ENCODE peak calls at places on chromosomes 3 and 15, in four cellular contexts. B is foreskin fibroblast, X is IMR-90, M is HL-60. V is an unnamed sample.

GRCh38 chr3:53114011-53114400 is 16.2 kb downstream of the RFT1 start:
- DNase-seq in B (peak), X (peak), M (peak), V (peak)

GRCh38 chr3:30289324-30289723 is 317.1 kb upstream of the TGFBR2 start:
- DNase-seq in B (no peak), X (no peak), M (peak), V (no peak)

GRCh38 chr3:192219926-192220325 is 507.4 kb downstream of the FGF12 start:
- DNase-seq in B (no peak), X (no peak), M (no peak), V (no peak)

GRCh38 chr3:20041197-20041780 is 1.0 kb downstream of the KAT2B start:
- DNase-seq in B (peak), X (peak), M (no peak), V (no peak)

GRCh38 chr3:174541708-174542107 is 317.4 kb upstream of the NAALADL2 start:
- DNase-seq in B (no peak), X (peak), M (no peak), V (no peak)

GRCh38 chr3:188170461-188171459 is 16.8 kb downstream of the LPP start:
- DNase-seq in B (no peak), X (no peak), M (no peak), V (no peak)

GRCh38 chr3:158103956-158104338 is 2.3 kb downstream of the SHOX2 start:
- DNase-seq in B (no peak), X (no peak), M (no peak), V (no peak)

GRCh38 chr3:158127250-158128219 is 17.6 kb downstream of the RSRC1 start:
- DNase-seq in B (no peak), X (peak), M (no peak), V (no peak)

GRCh38 chr3:56987238-56987932 is 73.1 kb upstream of the SPATA12 start:
- DNase-seq in B (no peak), X (no peak), M (no peak), V (no peak)

GRCh38 chr3:139909836-139910235 is 25.1 kb upstream of the CLSTN2 start:
- DNase-seq in B (no peak), X (no peak), M (no peak), V (no peak)

GRCh38 chr3:189839576-189839975 is 208.4 kb downstream of the TP63 start:
- DNase-seq in B (peak), X (peak), M (peak), V (peak)

GRCh38 chr15:29383367-29383766 is 113.7 kb upstream of the NSMCE3 start:
- DNase-seq in B (no peak), X (no peak), M (no peak), V (no peak)

GRCh38 chr3:51975857-51976549 is 1.1 kb downstream of the ABHD14A start:
- DNase-seq in B (peak), X (peak), M (no peak), V (peak)

GRCh38 chr3:147030274-147030673 is 376.1 kb downstream of the ZIC4 start:
- DNase-seq in B (no peak), X (no peak), M (no peak), V (no peak)

GRCh38 chr3:13093687-13094086 is 20.5 kb upstream of the IQSEC1 start:
- DNase-seq in B (no peak), X (peak), M (no peak), V (no peak)

GRCh38 chr15:34514251-34514760 is 69.1 kb downstream of the GOLGA8B start:
- DNase-seq in B (peak), X (no peak), M (peak), V (no peak)

GRCh38 chr15:26628071-26628470 is 144.8 kb downstream of the GABRB3 start:
- DNase-seq in B (no peak), X (no peak), M (no peak), V (no peak)

GRCh38 chr3:69716119-69716518 is 23.1 kb upstream of the MITF start:
- DNase-seq in B (no peak), X (no peak), M (no peak), V (no peak)

GRCh38 chr15:58771621-58772235 is 626 bp downstream of the MINDY2 start:
- DNase-seq in B (no peak), X (no peak), M (peak), V (no peak)

GRCh38 chr15:81442454-81442853 is 68.4 kb upstream of the TMC3 start:
- DNase-seq in B (no peak), X (no peak), M (no peak), V (no peak)

GRCh38 chr3:110810356-110810755 is 261.3 kb upstream of the NECTIN3 start:
- DNase-seq in B (peak), X (peak), M (no peak), V (no peak)

GRCh38 chr15:59616390-59616789 is 4.8 kb downstream of the GCNT3 start:
- DNase-seq in B (no peak), X (no peak), M (no peak), V (no peak)

GRCh38 chr3:73433681-73434080 is 191.1 kb downstream of the PDZRN3 start:
- DNase-seq in B (no peak), X (peak), M (no peak), V (no peak)

GRCh38 chr15:78111788-78112187 is 19.4 kb downstream of the SH2D7 start:
- DNase-seq in B (no peak), X (no peak), M (no peak), V (no peak)

GRCh38 chr3:192913540-192913939 is 4.1 kb downstream of the MB21D2 start:
- DNase-seq in B (no peak), X (no peak), M (no peak), V (no peak)

GRCh38 chr3:196990654-196991053 is 22.0 kb upstream of the PIGZ start:
- DNase-seq in B (no peak), X (no peak), M (no peak), V (no peak)

GRCh38 chr3:54433846-54434245 is 311.5 kb downstream of the CACNA2D3 start:
- DNase-seq in B (no peak), X (no peak), M (no peak), V (no peak)

GRCh38 chr3:186277268-186277909 is 84.6 kb downstream of the DGKG start:
- DNase-seq in B (peak), X (peak), M (no peak), V (no peak)

GRCh38 chr15:73965094-73965729 is 26.9 kb downstream of the STOML1 start:
- DNase-seq in B (no peak), X (no peak), M (no peak), V (no peak)

GRCh38 chr3:195077611-195078540 is 193.1 kb downstream of the XXYLT1 start:
- DNase-seq in B (no peak), X (no peak), M (no peak), V (no peak)

DNA sequence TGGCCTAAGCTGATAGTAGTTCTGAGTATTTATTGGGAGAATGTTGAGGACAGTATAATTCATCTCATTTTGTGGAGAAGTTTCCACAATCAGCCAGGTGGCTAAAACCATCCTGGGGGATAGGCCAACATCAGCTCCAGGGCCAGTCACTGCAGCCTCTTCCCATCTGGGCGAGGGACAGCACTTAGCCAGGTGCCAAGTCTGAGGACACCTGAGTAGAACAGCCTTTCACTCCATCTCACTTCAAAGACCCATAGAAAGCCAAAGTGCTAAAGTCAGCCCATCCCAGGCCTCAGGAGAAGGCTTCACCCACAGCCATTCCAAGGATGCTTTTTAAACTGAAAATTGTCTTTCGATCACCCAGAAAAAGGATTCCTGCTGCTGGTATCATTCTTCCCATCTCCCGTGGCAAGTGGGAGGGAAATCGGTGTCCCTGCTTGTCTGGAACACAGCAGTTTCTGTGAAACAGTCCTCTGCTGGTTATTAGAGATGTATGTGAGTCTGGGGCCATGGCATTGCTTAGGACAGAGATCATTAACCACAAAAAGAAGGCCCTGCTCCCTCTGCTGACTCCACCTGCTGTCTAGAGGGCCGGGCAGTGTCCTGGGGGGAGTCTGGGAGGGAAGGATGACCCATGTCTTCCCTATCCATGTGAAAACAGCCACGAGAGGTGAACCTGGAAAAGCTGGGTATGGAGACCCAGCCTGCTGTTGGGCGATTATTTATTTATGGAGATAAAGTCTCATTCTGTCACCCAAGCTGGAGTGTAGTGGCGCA is 9.6 kb downstream of the CALML4 start:
- DNase-seq in B (no peak), X (no peak), M (no peak), V (no peak)
- H3K4me3 ChIP-seq in B (no peak), X (no peak), M (no peak), V (no peak)

GRCh38 chr15:101669744-101670143 is 17.6 kb upstream of the TM2D3 start:
- DNase-seq in B (peak), X (no peak), M (no peak), V (no peak)

GRCh38 chr15:101675796-101676582 is 23.8 kb upstream of the TM2D3 start:
- DNase-seq in B (peak), X (peak), M (no peak), V (peak)

GRCh38 chr15:101675015-101675414 is 22.8 kb upstream of the TM2D3 start:
- DNase-seq in B (peak), X (peak), M (no peak), V (peak)

GRCh38 chr15:101676965-101677364 is 24.8 kb upstream of the TM2D3 start:
- DNase-seq in B (peak), X (peak), M (no peak), V (peak)

GRCh38 chr15:101672298-101672697 is 20.1 kb upstream of the TM2D3 start:
- DNase-seq in B (no peak), X (no peak), M (no peak), V (no peak)
- TF ChIP-seq CTCF in B (no peak), X (no peak), M (no peak), V (no peak)

GRCh38 chr15:84750583-84751092 is 2.2 kb downstream of the ZNF592 start:
- DNase-seq in B (no peak), X (no peak), M (peak), V (no peak)
- H3K4me3 ChIP-seq in B (peak), X (no peak), M (peak), V (no peak)

GRCh38 chr15:56491110-56491722 is 26.3 kb upstream of the MNS1 start:
- DNase-seq in B (peak), X (peak), M (peak), V (peak)
- TF ChIP-seq CTCF in B (peak), X (peak), M (peak), V (peak)

V was measured in AG09309.